ENCODE peak calls at places on chromosomes 6 and 20, in seven cellular contexts. S, D, W, N, R, E and Z are unnamed samples.

GRCh38 chr20:3661060-3661820 is 2.0 kb downstream of the GFRA4 start:
- DNase-seq in S (no peak), D (no peak), W (no peak), N (peak; percentile 61), R (no peak), E (peak; percentile 47), Z (no peak)

GRCh38 chr6:73452107-73452461 is at the start of gene CGAS:
- DNase-seq in S (peak; percentile 74), D (peak; percentile 51), W (peak; percentile 84), N (peak; percentile 90), R (no peak), E (peak; percentile 83), Z (peak; percentile 93)

GRCh38 chr20:33209789-33210188 is 7.4 kb upstream of the BPIFA3 start:
- DNase-seq in S (no peak), D (peak; percentile 71), W (peak; percentile 20), N (peak; percentile 82), R (no peak), E (peak; percentile 70), Z (peak; percentile 7)

GRCh38 chr20:18263723-18264122 is 24.6 kb upstream of the ZNF133 start:
- DNase-seq in S (no peak), D (peak; percentile 40), W (no peak), N (no peak), R (no peak), E (no peak), Z (no peak)

GRCh38 chr6:129755787-129756186 is 45.8 kb upstream of the ARHGAP18 start:
- DNase-seq in S (no peak), D (no peak), W (no peak), N (no peak), R (no peak), E (no peak), Z (no peak)

GRCh38 chr20:18057106-18057993 is at the start of gene OVOL2:
- DNase-seq in S (no peak), D (peak; percentile 4), W (no peak), N (peak; percentile 94), R (no peak), E (no peak), Z (no peak)

GRCh38 chr6:139569561-139569960 is 195.1 kb upstream of the CITED2 start:
- DNase-seq in S (no peak), D (no peak), W (no peak), N (no peak), R (no peak), E (no peak), Z (no peak)

GRCh38 chr20:25054995-25055629 is 2.8 kb downstream of the ACSS1 start:
- DNase-seq in S (no peak), D (no peak), W (no peak), N (no peak), R (no peak), E (no peak), Z (no peak)

GRCh38 chr6:155455766-155456165 is at the start of gene NOX3:
- DNase-seq in S (no peak), D (no peak), W (no peak), N (no peak), R (no peak), E (no peak), Z (no peak)

GRCh38 chr6:111757342-111757741 is 115.9 kb downstream of the FYN start:
- DNase-seq in S (no peak), D (peak; percentile 60), W (peak; percentile 63), N (no peak), R (no peak), E (no peak), Z (no peak)

GRCh38 chr20:58137236-58137635 is 91.2 kb downstream of the ANKRD60 start:
- DNase-seq in S (no peak), D (no peak), W (no peak), N (no peak), R (peak; percentile 40), E (no peak), Z (no peak)

GRCh38 chr6:14880052-14880451 is 365.8 kb upstream of the JARID2 start:
- DNase-seq in S (no peak), D (no peak), W (no peak), N (no peak), R (no peak), E (no peak), Z (no peak)

GRCh38 chr6:115796061-115796460 is 264.6 kb downstream of the FRK start:
- DNase-seq in S (no peak), D (no peak), W (no peak), N (no peak), R (no peak), E (no peak), Z (no peak)

GRCh38 chr6:116682334-116682712 is 1.3 kb downstream of the KPNA5 start:
- DNase-seq in S (peak; percentile 54), D (peak; percentile 73), W (peak; percentile 76), N (no peak), R (no peak), E (no peak), Z (peak; percentile 27)

GRCh38 chr6:165468836-165469235 is 159.4 kb upstream of the C6orf118 start:
- DNase-seq in S (no peak), D (peak; percentile 28), W (no peak), N (no peak), R (no peak), E (no peak), Z (no peak)

GRCh38 chr6:63503199-63503598 is 69.1 kb upstream of the LOC128125822 start:
- DNase-seq in S (no peak), D (no peak), W (no peak), N (no peak), R (no peak), E (no peak), Z (no peak)

GRCh38 chr20:16476032-16476431 is 97.2 kb downstream of the KIF16B start:
- DNase-seq in S (no peak), D (peak; percentile 86), W (peak; percentile 61), N (no peak), R (no peak), E (no peak), Z (no peak)

DNA sequence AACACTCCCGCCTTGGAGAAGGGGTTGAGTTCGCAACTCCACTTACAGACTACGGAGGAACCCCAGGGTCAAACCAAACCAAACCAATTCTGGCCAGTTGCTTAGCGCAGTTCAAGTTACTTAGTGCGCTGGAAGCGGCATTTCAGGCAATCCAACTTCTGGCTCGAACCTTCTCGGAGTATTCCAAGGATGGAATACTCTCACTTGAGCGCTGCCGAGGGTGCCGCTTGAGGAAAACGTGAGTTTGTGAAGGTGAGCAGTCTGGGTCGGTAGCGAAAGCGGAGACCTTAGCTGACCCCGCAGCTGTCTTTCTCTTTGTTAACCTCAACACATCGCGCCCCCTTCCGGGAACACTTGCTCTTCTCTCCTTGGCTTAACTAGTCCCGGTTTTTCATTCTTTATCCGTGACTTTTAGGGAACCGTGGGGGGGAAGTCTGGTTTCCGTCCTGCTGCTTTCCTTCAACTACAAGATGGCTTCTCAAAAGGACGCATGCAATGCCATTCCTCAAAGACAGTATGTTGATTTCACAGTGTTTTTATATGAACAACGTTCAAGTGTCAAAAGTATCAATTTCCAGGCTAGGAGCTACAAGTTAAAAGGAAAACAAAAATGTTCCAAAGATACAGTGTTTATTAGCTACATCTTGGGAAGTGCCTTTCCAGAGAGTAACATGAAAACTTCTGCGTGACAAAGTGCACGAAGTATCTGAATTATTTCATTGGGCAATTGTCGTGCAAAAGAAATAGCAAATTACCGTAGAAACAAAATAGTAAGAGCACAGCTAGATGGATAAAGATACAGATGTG is 742 bp upstream of the PNISR start:
- DNase-seq in S (no peak), D (peak; percentile 87), W (no peak), N (peak; percentile 91), R (peak; percentile 88), E (peak; percentile 92), Z (peak; percentile 89)
- H3K4me3 ChIP-seq in S (peak overlapping the region; percentile 97), D (peak overlapping the region; percentile 92), W (peak overlapping the region; percentile 94), N (peak overlapping the region; percentile 89), R (peak overlapping the region; percentile 91), E (peak overlapping the region; percentile 96), Z (peak overlapping the region; percentile 83)

DNA sequence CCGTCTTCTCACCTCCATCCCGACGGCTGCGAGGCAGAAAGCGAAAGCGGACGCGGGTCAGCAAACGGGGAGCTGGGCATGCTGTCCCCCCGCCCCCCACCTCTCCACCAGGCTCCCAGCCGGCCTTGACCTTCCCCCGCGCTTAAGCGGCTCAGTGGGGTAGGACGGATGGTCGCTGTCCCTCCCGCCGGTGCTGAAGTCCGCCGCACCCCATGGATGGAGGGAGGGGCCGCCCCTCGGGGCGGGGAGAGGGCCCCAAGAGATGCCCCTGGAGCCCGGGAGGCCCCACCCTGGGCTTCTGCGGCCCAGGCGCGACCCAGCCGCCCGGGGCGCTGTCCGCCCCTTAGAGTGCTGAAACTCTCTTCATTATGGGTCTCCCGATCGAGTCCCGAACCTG is at the start of gene KCNB1:
- DNase-seq in S (peak; percentile 48), D (peak; percentile 45), W (peak; percentile 20), N (peak; percentile 71), R (peak; percentile 77), E (peak; percentile 83), Z (no peak)
- H3K4me3 ChIP-seq in S (no peak within 1 kb of the TSS), D (no peak within 1 kb of the TSS), W (no peak within 1 kb of the TSS), N (no peak within 1 kb of the TSS), R (peak within 1 kb of the TSS; percentile 71), E (peak within 1 kb of the TSS; percentile 65), Z (no peak within 1 kb of the TSS)

GRCh38 chr6:88840289-88840688 is 123.1 kb downstream of the RNGTT start:
- DNase-seq in S (no peak), D (no peak), W (no peak), N (no peak), R (no peak), E (no peak), Z (no peak)

GRCh38 chr6:88842320-88842719 is 121.1 kb downstream of the RNGTT start:
- DNase-seq in S (no peak), D (no peak), W (no peak), N (no peak), R (no peak), E (no peak), Z (no peak)

GRCh38 chr6:88839280-88839679 is 124.1 kb downstream of the RNGTT start:
- DNase-seq in S (no peak), D (no peak), W (no peak), N (no peak), R (no peak), E (no peak), Z (no peak)

GRCh38 chr6:88843040-88843439 is 120.4 kb downstream of the RNGTT start:
- DNase-seq in S (no peak), D (peak; percentile 76), W (no peak), N (no peak), R (no peak), E (no peak), Z (no peak)

DNA sequence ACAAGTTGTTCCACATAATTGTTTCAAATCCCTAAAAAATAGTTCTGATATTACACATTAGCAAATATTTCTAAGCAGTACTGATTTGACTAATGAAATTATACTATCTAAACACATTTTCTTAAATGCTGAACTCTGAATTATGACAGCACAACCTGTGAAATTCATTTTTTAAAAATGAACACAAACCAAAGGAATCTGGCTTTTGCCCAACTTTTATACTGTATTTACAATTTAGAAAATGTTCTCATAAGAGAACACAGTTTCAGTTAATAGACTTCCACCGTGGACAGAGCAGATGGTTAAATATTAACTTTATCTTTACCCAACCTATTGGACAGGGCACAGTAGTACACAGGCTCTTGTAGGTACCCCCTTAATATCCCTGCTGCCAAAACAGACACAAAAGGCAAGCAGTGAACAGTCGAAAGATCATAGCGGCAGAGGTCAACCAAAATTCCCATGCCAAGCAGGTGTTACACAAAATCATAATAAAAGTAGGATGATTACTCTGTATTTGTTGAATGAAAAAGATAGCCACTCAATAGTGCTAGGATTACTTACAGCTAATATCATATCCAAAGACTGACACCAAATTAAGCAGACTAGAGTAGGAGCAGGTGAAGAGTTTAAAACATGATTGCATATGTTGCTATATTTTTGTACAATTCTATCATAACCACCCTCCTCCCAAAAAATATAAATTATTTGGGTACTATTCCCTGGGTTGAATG is 122.4 kb downstream of the RNGTT start:
- DNase-seq in S (no peak), D (peak; percentile 49), W (no peak), N (no peak), R (no peak), E (no peak), Z (no peak)
- H3K4me3 ChIP-seq in S (no peak overlapping the region), D (no peak overlapping the region), W (no peak overlapping the region), N (no peak overlapping the region), R (no peak overlapping the region), E (no peak overlapping the region), Z (no peak overlapping the region)

GRCh38 chr6:27514906-27515495 is 42.1 kb upstream of the ZNF184 start:
- DNase-seq in S (no peak), D (no peak), W (peak; percentile 5), N (no peak), R (no peak), E (no peak), Z (no peak)
- H3K4me3 ChIP-seq in S (no peak overlapping the region), D (no peak overlapping the region), W (peak overlapping the region; percentile 65), N (peak overlapping the region; percentile 18), R (peak overlapping the region; percentile 58), E (peak overlapping the region; percentile 17), Z (no peak overlapping the region)